ENCODE peak calls at places on chromosomes 2 and 18, in five cellular contexts. V is effector CD8-positive, alpha-beta T cell; E is activated CD4-positive, alpha-beta T cell treated with anti-CD3 and anti-CD28 coated beads, Interleukin-2, amount 50 U/mL, for 24 hours; Y is C1 segment of cervical spinal cord; N is T-helper 9 cell. R is an unnamed sample.

GRCh38 chr18:825891-826585 is 14.0 kb upstream of the YES1 start:
- DNase-seq in Y (no peak), N (no peak), E (no peak), V (no peak), R (no peak)

GRCh38 chr18:21369146-21369545 is 127.1 kb downstream of the GREB1L start:
- DNase-seq in N (no peak), V (no peak), Y (no peak), E (no peak), R (no peak)

GRCh38 chr2:128591841-128592822 is 273.5 kb upstream of the HS6ST1 start:
- DNase-seq in N (no peak), E (no peak), Y (no peak), V (no peak), R (peak)

GRCh38 chr18:63697261-63697660 is 5.5 kb upstream of the SERPINB11 start:
- DNase-seq in N (no peak), E (no peak), Y (no peak), V (no peak), R (no peak)

GRCh38 chr2:56357655-56358295 is 174.0 kb downstream of the CCDC85A start:
- DNase-seq in Y (no peak), E (no peak), N (no peak), V (no peak), R (no peak)

GRCh38 chr18:29874519-29875098 is 1167.9 kb downstream of the DSC3 start:
- DNase-seq in Y (no peak), N (no peak), V (no peak), E (no peak), R (no peak)

GRCh38 chr18:10771053-10771709 is 245.4 kb downstream of the NAPG start:
- DNase-seq in N (no peak), E (no peak), Y (no peak), V (no peak), R (no peak)

GRCh38 chr18:32405588-32405987 is 65.1 kb downstream of the GAREM1 start:
- DNase-seq in V (no peak), Y (no peak), N (no peak), E (no peak), R (no peak)